ENCODE peak calls at places on chromosome 14, in nine cellular contexts. M is IMR-90, V is heart left ventricle, B is endothelial cell of umbilical vein, L is sigmoid colon, N is right lobe of liver, U is gastrocnemius medialis, S is vagina, R is body of pancreas. P is an unnamed sample.

GRCh38 chr14:103121846-103122577 is 1.2 kb upstream of the TNFAIP2 start:
- DNase-seq in B (peak; percentile 73), U (peak; percentile 78), V (peak; percentile 91), M (peak; percentile 53), L (peak; percentile 96), S (no peak), N (peak; percentile 90), R (peak; percentile 94), P (peak; percentile 85)

GRCh38 chr14:100725587-100726387 is 905 bp upstream of the DLK1 start:
- DNase-seq in R (no peak), U (no peak), S (no peak), V (peak; percentile 30), M (no peak), B (no peak), N (no peak), L (no peak), P (no peak)

GRCh38 chr14:96629558-96630222 is 127.5 kb downstream of the PAPOLA start:
- DNase-seq in B (no peak), S (peak; percentile 79), R (no peak), L (no peak), M (no peak), V (no peak), N (no peak), U (no peak), P (no peak)

GRCh38 chr14:92711976-92712653 is 36.3 kb downstream of the LGMN start:
- DNase-seq in U (no peak), V (no peak), L (no peak), S (no peak), R (no peak), N (no peak), B (no peak), M (no peak), P (no peak)

GRCh38 chr14:89382487-89383170 is 34.4 kb downstream of the FOXN3 start:
- DNase-seq in N (no peak), V (no peak), U (no peak), M (no peak), B (no peak), L (no peak), R (no peak), S (no peak), P (no peak)

GRCh38 chr14:33219957-33220356 is 281.3 kb downstream of the NPAS3 start:
- DNase-seq in N (no peak), U (no peak), R (no peak), M (no peak), S (no peak), L (no peak), B (no peak), V (no peak), P (no peak)

GRCh38 chr14:23431486-23431885 is 4.0 kb downstream of the MYH7 start:
- DNase-seq in U (peak; percentile 11), S (no peak), N (no peak), M (no peak), R (no peak), L (peak; percentile 13), V (no peak), B (no peak), P (peak; percentile 40)

GRCh38 chr14:90677484-90678045 is 138.7 kb downstream of the TTC7B start:
- DNase-seq in M (peak; percentile 79), V (no peak), B (peak; percentile 75), U (no peak), N (no peak), L (no peak), S (no peak), R (no peak), P (no peak)

GRCh38 chr14:24430682-24431568 is 1.2 kb downstream of the KHNYN start:
- DNase-seq in B (peak; percentile 41), M (peak; percentile 59), V (peak; percentile 70), L (no peak), S (peak; percentile 94), R (peak; percentile 26), U (no peak), N (peak; percentile 37), P (no peak)

DNA sequence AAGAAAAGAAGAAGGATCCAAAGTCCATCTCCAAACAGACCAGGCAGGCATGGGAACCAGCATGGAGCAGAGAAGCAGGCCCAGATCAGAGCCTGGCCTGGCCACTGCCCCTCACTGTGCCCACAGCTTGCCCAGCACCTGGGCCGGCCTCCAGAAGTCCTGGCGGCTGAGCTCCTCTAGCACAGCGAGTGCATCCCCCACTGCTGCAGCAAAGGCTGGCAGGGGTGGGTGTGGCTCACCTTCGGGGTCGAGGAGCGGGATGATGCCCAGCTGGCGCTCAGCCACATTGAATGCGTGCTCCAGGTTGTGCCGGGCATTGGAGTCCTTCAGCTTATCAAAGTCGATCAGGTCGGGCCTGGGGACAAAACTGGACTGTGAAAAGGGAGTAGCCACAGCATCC is 78.7 kb downstream of the SPTB start:
- DNase-seq in L (no peak), U (no peak), N (no peak), S (no peak), R (no peak), M (no peak), V (no peak), B (no peak), P (no peak)
- H3K4me3 ChIP-seq in L (no peak overlapping the region), U (no peak overlapping the region), N (no peak overlapping the region), S (no peak overlapping the region), R (no peak overlapping the region), M (no peak overlapping the region), V (no peak overlapping the region), B (no peak overlapping the region), P (no peak overlapping the region)

GRCh38 chr14:93953739-93954515 is 22.4 kb downstream of the ASB2 start:
- DNase-seq in L (no peak), U (no peak), V (no peak), N (no peak), M (no peak), S (no peak), B (no peak), R (no peak), P (no peak)

GRCh38 chr14:93956514-93957332 is 19.6 kb downstream of the ASB2 start:
- DNase-seq in N (no peak), B (no peak), V (no peak), R (no peak), U (peak; percentile 77), L (no peak), M (no peak), S (no peak), P (no peak)

GRCh38 chr14:93956082-93956481 is 20.3 kb downstream of the ASB2 start:
- DNase-seq in B (no peak), N (no peak), S (no peak), V (no peak), L (no peak), M (no peak), U (no peak), R (no peak), P (no peak)

GRCh38 chr14:93954516-93954830 is 21.9 kb downstream of the ASB2 start:
- DNase-seq in L (no peak), V (peak; percentile 16), B (no peak), S (no peak), U (no peak), R (no peak), N (no peak), M (no peak), P (no peak)

DNA sequence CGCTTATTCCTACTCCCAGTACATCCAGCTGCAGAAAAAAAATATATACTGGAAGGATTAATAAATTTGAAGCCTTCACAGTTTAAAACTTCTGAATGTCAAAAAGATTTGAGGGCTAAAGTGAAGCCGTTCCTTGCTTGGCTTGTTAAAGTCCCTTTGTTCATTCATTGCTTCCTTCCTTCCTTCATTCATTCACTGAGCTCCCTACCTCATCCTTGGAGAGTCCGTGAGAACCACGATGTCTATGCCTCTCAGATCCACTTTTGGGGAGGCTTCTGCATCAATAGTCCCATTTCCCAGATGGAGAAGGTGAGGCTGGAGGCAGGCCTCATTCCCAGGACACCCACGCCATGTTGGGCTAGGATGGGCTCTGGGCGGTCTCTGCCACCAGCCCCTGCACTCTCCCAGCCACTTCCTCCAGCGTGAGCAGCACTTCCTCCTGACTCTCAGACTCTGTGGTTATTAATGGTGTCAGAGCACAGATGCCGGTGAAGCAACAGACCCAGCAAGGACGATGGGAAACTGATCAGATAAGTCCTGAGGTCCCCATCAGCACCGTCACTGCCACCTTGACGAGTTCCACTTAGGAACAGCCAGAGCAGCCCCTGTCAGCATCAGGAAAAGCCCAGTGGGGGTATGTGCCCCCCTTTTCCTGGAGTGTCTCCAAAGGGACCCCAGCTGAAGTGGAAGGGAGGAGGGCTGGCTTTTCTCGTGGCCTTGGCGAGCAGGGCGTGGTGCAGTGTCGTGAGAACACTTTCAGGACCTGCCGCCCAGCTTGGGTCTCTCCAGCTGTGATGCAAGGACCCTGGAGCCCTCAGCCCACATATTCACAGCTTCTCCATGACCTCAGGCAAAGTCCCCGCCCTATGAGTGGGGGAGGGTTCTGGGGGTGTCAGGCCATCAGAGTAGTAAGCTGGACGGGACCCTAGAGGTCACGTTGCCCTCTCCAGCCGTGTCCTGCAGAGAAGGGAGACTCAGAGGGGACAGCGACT is 21.2 kb downstream of the ASB2 start:
- DNase-seq in N (no peak), L (no peak), R (no peak), M (no peak), B (no peak), V (peak; percentile 62), U (peak; percentile 37), S (no peak), P (no peak)
- TF ChIP-seq POLR2A in N (no peak), L (no peak), R (no peak), M (no peak), B (no peak), V (no peak), U (no peak), S (no peak), P (no peak)

GRCh38 chr14:60878536-60878935 is 102.3 kb downstream of the TRMT5 start:
- DNase-seq in V (no peak), B (no peak), U (no peak), S (no peak), N (no peak), L (no peak), R (no peak), M (peak; percentile 33), P (no peak)

GRCh38 chr14:60884134-60884533 is 96.7 kb downstream of the TRMT5 start:
- DNase-seq in L (no peak), V (no peak), N (no peak), B (no peak), S (no peak), U (no peak), M (no peak), R (no peak), P (no peak)

GRCh38 chr14:60878121-60878520 is 102.8 kb downstream of the TRMT5 start:
- DNase-seq in R (no peak), V (no peak), L (no peak), S (no peak), N (no peak), U (no peak), M (no peak), B (no peak), P (no peak)

DNA sequence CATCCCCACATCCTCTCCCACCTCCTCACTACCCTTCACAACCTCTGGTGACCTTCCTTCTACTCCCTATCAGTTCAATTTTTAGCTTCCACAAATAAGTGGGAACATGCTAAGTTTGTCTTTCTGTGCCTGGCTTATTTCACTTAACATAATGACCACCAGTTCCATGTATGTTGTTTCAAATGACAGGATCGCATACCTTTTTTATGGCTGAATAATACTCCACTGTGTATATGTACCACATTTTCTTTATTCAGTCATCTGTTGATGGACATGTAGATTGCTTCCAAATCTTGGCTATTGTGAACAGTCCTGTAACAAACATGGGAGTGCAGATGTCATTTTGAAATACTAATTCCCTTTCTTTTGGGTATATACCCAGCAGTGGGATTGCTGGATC is 98.7 kb downstream of the TRMT5 start:
- DNase-seq in B (no peak), S (no peak), M (no peak), V (no peak), N (no peak), U (no peak), L (no peak), R (no peak), P (no peak)
- H3K4me3 ChIP-seq in B (no peak overlapping the region), S (no peak overlapping the region), M (no peak overlapping the region), V (no peak overlapping the region), N (no peak overlapping the region), U (no peak overlapping the region), L (no peak overlapping the region), R (no peak overlapping the region), P (no peak overlapping the region)

GRCh38 chr14:75069021-75069810 is at the start of gene ZC2HC1C:
- DNase-seq in N (peak; percentile 97), M (peak; percentile 75), U (peak; percentile 99), S (no peak), L (peak; percentile 98), R (peak; percentile 99), B (peak; percentile 91), V (peak; percentile 99), P (peak; percentile 96)
- TF ChIP-seq POLR2A in N (peak; percentile 89), M (no peak), U (peak; percentile 85), S (no peak), L (peak; percentile 33), R (peak; percentile 38), B (peak; percentile 77), V (no peak), P (peak; percentile 22)

P was measured in breast epithelium.